ENCODE peak calls at places on chromosomes 3 and 15, in six cellular contexts. D is NT2/D1, Q is aorta, A is Panc1, J is HCEC 1CT, C is nephron progenitor cell. L is an unnamed sample.

GRCh38 chr3:112794622-112795172 is 52.0 kb downstream of the CD200R1L start:
- DNase-seq in D (no peak), Q (no peak), A (no peak), J (no peak), C (no peak), L (no peak)

GRCh38 chr15:80411788-80412288 is 7.7 kb downstream of the ARNT2 start:
- DNase-seq in D (no peak), Q (no peak), A (no peak), J (no peak), C (no peak), L (no peak)

GRCh38 chr3:22007376-22007775 is 256.4 kb upstream of the ZNF385D start:
- DNase-seq in D (no peak), Q (no peak), A (no peak), J (no peak), C (no peak), L (no peak)

GRCh38 chr3:128071771-128072453 is 19.7 kb downstream of the SEC61A1 start:
- DNase-seq in D (no peak), Q (no peak), A (no peak), J (no peak), C (no peak), L (peak; percentile 61)

GRCh38 chr3:113498221-113499005 is 16.5 kb downstream of the SPICE1 start:
- DNase-seq in D (no peak), Q (no peak), A (no peak), J (peak; percentile 78), C (no peak), L (no peak)

GRCh38 chr15:67148196-67148701 is 82.8 kb downstream of the SMAD3 start:
- DNase-seq in D (no peak), Q (no peak), A (no peak), J (peak; percentile 82), C (no peak), L (no peak)

GRCh38 chr3:124203292-124203691 is 211.4 kb upstream of the ROPN1 start:
- DNase-seq in D (no peak), Q (no peak), A (no peak), J (no peak), C (no peak), L (no peak)

GRCh38 chr15:25557916-25558315 is 119.1 kb upstream of the UBE3A start:
- DNase-seq in D (no peak), Q (no peak), A (no peak), J (no peak), C (no peak), L (no peak)

GRCh38 chr15:100247228-100248225 is 94.2 kb downstream of the ADAMTS17 start:
- DNase-seq in D (no peak), Q (no peak), A (no peak), J (no peak), C (no peak), L (no peak)

GRCh38 chr3:141065841-141066592 is 14.9 kb downstream of the SPSB4 start:
- DNase-seq in D (no peak), Q (no peak), A (no peak), J (no peak), C (no peak), L (peak; percentile 56)

GRCh38 chr3:10757821-10758130 is 58.3 kb upstream of the SLC6A11 start:
- DNase-seq in D (no peak), Q (no peak), A (no peak), J (no peak), C (no peak), L (no peak)

GRCh38 chr3:69296995-69297394 is 88.9 kb downstream of the FRMD4B start:
- DNase-seq in D (no peak), Q (no peak), A (no peak), J (no peak), C (no peak), L (no peak)